ENCODE peak calls at places on chromosomes 7 and 10, in seven cellular contexts. Z is SK-N-SH, L is HepG2, Y is HCT116, M is K562, C is GM12878, I is H1. V is an unnamed sample.

GRCh38 chr7:106774768-106775551 is 90.1 kb upstream of the PIK3CG start:
- DNase-seq in I (no peak), Z (no peak), C (no peak), L (no peak), M (peak), Y (peak), V (no peak)

GRCh38 chr7:92685146-92686042 is 95.2 kb upstream of the FAM133B start:
- DNase-seq in Z (no peak), I (no peak), C (no peak), L (no peak), Y (no peak), M (no peak), V (peak)

GRCh38 chr10:95793401-95794045 is 37.6 kb downstream of the ENTPD1 start:
- DNase-seq in Y (no peak), Z (no peak), I (no peak), L (no peak), C (peak), M (no peak), V (no peak)

GRCh38 chr7:71442492-71443196 is 310.7 kb downstream of the GALNT17 start:
- DNase-seq in C (no peak), M (no peak), Z (no peak), L (no peak), Y (no peak), I (no peak), V (no peak)

GRCh38 chr10:24397662-24398061 is 188.7 kb downstream of the KIAA1217 start:
- DNase-seq in L (no peak), Y (no peak), Z (no peak), M (no peak), I (no peak), C (no peak), V (no peak)

GRCh38 chr10:22854935-22855421 is 72.9 kb upstream of the ARMC3 start:
- DNase-seq in Z (no peak), C (no peak), L (no peak), M (no peak), Y (no peak), I (no peak), V (no peak)

GRCh38 chr10:30701471-30702173 is 72.1 kb upstream of the LYZL2 start:
- DNase-seq in I (no peak), Y (no peak), Z (peak), M (no peak), L (no peak), C (peak), V (no peak)

GRCh38 chr10:30818010-30818660 is 188.6 kb upstream of the LYZL2 start:
- DNase-seq in L (no peak), Z (peak), M (peak), C (no peak), Y (no peak), I (no peak), V (no peak)

GRCh38 chr7:29831705-29832104 is 25.4 kb downstream of the WIPF3 start:
- DNase-seq in L (no peak), Y (no peak), C (no peak), I (no peak), M (no peak), Z (no peak), V (no peak)

GRCh38 chr7:132276986-132277716 is 299.1 kb downstream of the PLXNA4 start:
- DNase-seq in L (no peak), Z (no peak), M (no peak), Y (no peak), I (no peak), C (no peak), V (no peak)

GRCh38 chr10:125151824-125152634 is 8.3 kb downstream of the CTBP2 start:
- DNase-seq in Z (no peak), Y (no peak), L (no peak), M (peak), C (no peak), I (peak), V (no peak)

GRCh38 chr7:3927446-3928110 is 626.5 kb downstream of the SDK1 start:
- DNase-seq in Z (no peak), M (no peak), Y (no peak), I (no peak), L (no peak), C (no peak), V (peak)

GRCh38 chr7:81740403-81740802 is 29.4 kb downstream of the HGF start:
- DNase-seq in M (no peak), L (no peak), Y (no peak), C (no peak), I (no peak), Z (peak), V (no peak)

GRCh38 chr7:81736088-81736487 is 33.8 kb downstream of the HGF start:
- DNase-seq in I (no peak), M (no peak), Y (no peak), Z (no peak), L (no peak), C (no peak), V (no peak)
- H3K9ac ChIP-seq in I (no peak), M (no peak), Y (no peak), Z (no peak), L (no peak), C (no peak), V (no peak)

DNA sequence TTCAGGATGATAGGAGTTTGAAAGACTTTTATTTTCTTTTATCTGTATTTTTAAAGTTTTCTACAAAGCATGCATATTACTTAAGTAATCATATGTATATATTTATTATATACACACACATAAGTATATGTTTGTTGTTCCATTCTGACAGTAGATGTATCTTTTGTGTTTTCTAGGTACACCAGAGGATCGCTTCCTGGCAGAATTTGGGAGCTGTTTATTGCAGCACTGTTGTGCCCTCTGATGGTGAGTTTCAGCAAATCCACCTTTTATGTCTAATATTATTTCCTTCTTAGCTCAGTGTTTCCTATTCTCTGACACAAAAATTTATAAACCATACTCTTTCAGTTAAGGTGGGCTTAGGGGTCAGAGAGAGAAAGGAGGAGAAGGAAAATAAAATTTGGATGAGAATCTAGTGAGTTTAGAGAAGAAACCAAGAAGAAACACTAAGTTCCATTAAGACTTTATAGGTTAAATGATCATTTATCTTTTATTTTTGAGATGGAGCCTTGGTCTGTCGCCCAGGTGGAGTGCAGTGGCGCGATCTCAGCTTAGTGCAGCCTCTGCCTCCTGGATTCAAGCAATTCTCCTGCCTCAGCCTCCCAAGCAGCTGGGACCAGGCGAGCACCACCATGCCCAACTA is 59.2 kb upstream of the OIT3 start:
- DNase-seq in C (peak), L (peak), I (no peak), Y (peak), M (peak), Z (peak), V (peak)
- TF ChIP-seq YY1 in C (no peak), L (no peak), I (no peak), Y (no peak), M (no peak), Z (no peak), V (no peak)

GRCh38 chr7:66140924-66141323 is 26.3 kb downstream of the CRCP start:
- DNase-seq in M (no peak), Y (no peak), L (no peak), Z (peak), I (no peak), C (no peak), V (peak)
- H3K9ac ChIP-seq in M (no peak), Y (no peak), L (no peak), Z (no peak), I (no peak), C (no peak), V (no peak)

DNA sequence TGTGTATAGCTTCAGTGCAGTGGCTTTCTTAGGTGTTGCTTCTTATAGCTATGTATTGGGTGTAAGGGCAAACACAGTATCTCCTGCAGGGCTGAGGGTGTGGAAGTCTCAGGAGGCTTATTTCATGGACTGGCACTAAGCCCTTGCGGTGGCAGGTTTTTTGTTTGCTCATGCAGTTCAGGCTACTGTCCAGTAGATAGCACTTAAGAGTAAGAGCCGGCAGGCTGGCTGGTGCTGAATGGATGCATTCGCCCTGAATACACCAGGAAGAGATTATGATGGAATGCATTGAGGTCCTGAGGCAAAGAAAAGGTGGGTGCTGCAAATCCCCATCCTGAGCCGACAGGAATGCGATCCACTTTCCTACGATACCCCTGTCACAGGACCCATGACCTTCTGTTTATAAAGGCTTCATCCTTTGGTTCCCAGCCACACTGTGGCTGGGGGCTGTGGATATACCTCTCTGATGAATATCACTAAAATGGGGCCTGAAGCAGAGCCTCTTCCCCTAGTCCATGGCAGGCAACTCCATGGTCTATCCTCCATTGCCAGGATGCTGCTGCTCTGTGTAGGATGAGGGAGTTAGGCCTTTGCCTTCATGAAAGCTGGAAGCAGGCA is 44.9 kb downstream of the ANXA8 start:
- DNase-seq in Z (peak), C (no peak), I (no peak), L (peak), Y (peak), M (no peak), V (peak)
- TF ChIP-seq YY1 in Z (no peak), C (no peak), I (no peak), L (no peak), Y (no peak), M (no peak), V (no peak)

V was measured in NT2/D1.